ENCODE peak calls at places on chromosomes 2 and 18, in four cellular contexts. J is H54, I is M059J, B is NCI-H2107. L is an unnamed sample.

GRCh38 chr2:49226360-49226759 is 72.0 kb upstream of the FSHR start:
- DNase-seq in J (no peak), I (no peak), B (no peak), L (no peak)

GRCh38 chr2:168964251-168964807 is 63.2 kb downstream of the G6PC2 start:
- DNase-seq in B (no peak), J (no peak), I (peak), L (no peak)

GRCh38 chr2:122203523-122203922 is 448.1 kb downstream of the TSN start:
- DNase-seq in B (no peak), I (peak), J (peak), L (no peak)

GRCh38 chr18:56189615-56190014 is 448.8 kb downstream of the TXNL1 start:
- DNase-seq in J (no peak), I (no peak), B (no peak), L (no peak)

GRCh38 chr2:202038471-202039277 is 5.0 kb downstream of the FZD7 start:
- DNase-seq in B (no peak), J (peak), I (peak), L (peak)

GRCh38 chr2:46229134-46230063 is 67.8 kb upstream of the EPAS1 start:
- DNase-seq in J (no peak), B (peak), I (peak), L (no peak)

GRCh38 chr2:120597595-120598193 is 138.0 kb upstream of the GLI2 start:
- DNase-seq in I (no peak), J (no peak), B (no peak), L (no peak)

GRCh38 chr2:175605599-175605988 is 396.5 kb downstream of the LNPK start:
- DNase-seq in J (no peak), I (no peak), B (no peak), L (no peak)

GRCh38 chr2:216717491-216717901 is 22.1 kb upstream of the IGFBP5 start:
- DNase-seq in B (no peak), I (peak), J (no peak), L (no peak)

GRCh38 chr2:237165405-237166276 is 80.0 kb downstream of the COPS8 start:
- DNase-seq in B (no peak), J (no peak), I (no peak), L (no peak)

GRCh38 chr2:129909648-129910418 is 69.6 kb upstream of the RAB6C start:
- DNase-seq in J (no peak), I (no peak), B (no peak), L (peak)

GRCh38 chr2:52518673-52519072 is 1248.9 kb upstream of the CHAC2 start:
- DNase-seq in I (no peak), J (no peak), B (no peak), L (no peak)

GRCh38 chr2:210199186-210199765 is 26.0 kb downstream of the ACADL start:
- DNase-seq in B (no peak), J (no peak), I (peak), L (no peak)